ENCODE peak calls at places on chromosomes 5 and 9, in ten cellular contexts. Q is GM23338, V is kidney tubule cell, O is T-helper 1 cell, K is hippocampal formation, P is iris pigment epithelial cell, T is T follicular helper cell, I is coronary artery, G is astrocyte, C is GM10248. E is an unnamed sample.

GRCh38 chr5:120430572-120430971 is 33.5 kb upstream of the PRR16 start:
- DNase-seq in I (no peak), O (no peak), K (no peak), C (no peak), G (no peak), T (no peak), Q (no peak), P (no peak), V (no peak), E (no peak)

GRCh38 chr5:149264432-149265069 is 7.1 kb upstream of the AFAP1L1 start:
- DNase-seq in G (no peak), T (peak), O (peak), P (no peak), C (peak), Q (peak), K (peak), I (no peak), V (peak), E (peak)

GRCh38 chr9:35001285-35001677 is 11.7 kb downstream of the DNAJB5 start:
- DNase-seq in V (no peak), G (no peak), K (no peak), O (no peak), Q (no peak), P (no peak), T (no peak), I (no peak), C (no peak), E (no peak)

GRCh38 chr9:17630531-17630949 is 51.7 kb downstream of the SH3GL2 start:
- DNase-seq in G (no peak), I (no peak), C (no peak), V (no peak), K (no peak), P (no peak), Q (peak), O (no peak), T (no peak), E (no peak)

GRCh38 chr5:132100672-132101261 is 27.2 kb downstream of the CSF2 start:
- DNase-seq in I (no peak), V (peak), G (no peak), P (no peak), O (no peak), C (peak), Q (no peak), K (no peak), T (no peak), E (no peak)

GRCh38 chr5:149724130-149724850 is 5.8 kb upstream of the PPARGC1B start:
- DNase-seq in O (no peak), C (peak), V (no peak), T (no peak), I (no peak), K (no peak), Q (no peak), G (no peak), P (no peak), E (no peak)

GRCh38 chr5:143174714-143175398 is 228.6 kb downstream of the NR3C1 start:
- DNase-seq in I (no peak), O (no peak), V (peak), Q (no peak), G (peak), T (no peak), K (no peak), C (peak), P (peak), E (no peak)

GRCh38 chr9:135850737-135851136 is 56.6 kb downstream of the CAMSAP1 start:
- DNase-seq in C (no peak), P (peak), V (no peak), G (peak), I (no peak), O (no peak), T (no peak), Q (no peak), K (no peak), E (no peak)

GRCh38 chr9:75131700-75132099 is 43.4 kb downstream of the OSTF1 start:
- DNase-seq in I (no peak), O (no peak), Q (no peak), C (no peak), T (no peak), P (no peak), K (no peak), V (no peak), G (no peak), E (no peak)

GRCh38 chr9:109063765-109064164 is 50.5 kb upstream of the CTNNAL1 start:
- DNase-seq in P (peak), K (no peak), I (no peak), Q (no peak), V (peak), G (no peak), C (no peak), T (no peak), O (no peak), E (no peak)

GRCh38 chr5:17187401-17187800 is 30.0 kb upstream of the BASP1 start:
- DNase-seq in V (peak), G (peak), I (no peak), O (no peak), K (no peak), C (no peak), P (peak), T (no peak), Q (no peak), E (no peak)

GRCh38 chr9:86766912-86767311 is 180.4 kb downstream of the GAS1 start:
- DNase-seq in O (no peak), V (peak), T (no peak), G (peak), C (no peak), K (no peak), I (no peak), Q (no peak), P (peak), E (no peak)

GRCh38 chr5:103444333-103445038 is 118.1 kb downstream of the NUDT12 start:
- DNase-seq in P (no peak), T (no peak), V (no peak), C (no peak), K (no peak), G (no peak), O (no peak), Q (no peak), I (no peak), E (no peak)